ENCODE peak calls at places on chromosomes 12 and 14, in six cellular contexts. H is GDM1; L is COR-L47; J is activated CD4-positive, alpha-beta T cell treated with anti-CD3 and anti-CD28 coated beads, Interleukin-2, amount 50 U/mL, for 24 hours; U is SHP77; Y is stimulated activated CD4-positive, alpha-beta T cell treated with anti-CD3 and anti-CD28 coated beads, TNF-alpha, amount 100 ng/mL, for 48 hours. P is an unnamed sample.

GRCh38 chr12:105617141-105617540 is 286.6 kb downstream of the C12orf75 start:
- DNase-seq in U (no peak), L (no peak), J (no peak), H (no peak), Y (no peak), P (no peak)

GRCh38 chr12:104415308-104415980 is 41.3 kb upstream of the CHST11 start:
- DNase-seq in L (no peak), H (no peak), J (no peak), U (no peak), Y (no peak), P (no peak)

GRCh38 chr14:93105362-93105761 is 10.4 kb downstream of the ITPK1 start:
- DNase-seq in J (no peak), H (no peak), U (no peak), Y (no peak), L (no peak), P (no peak)

GRCh38 chr14:30790827-30791226 is 83.5 kb upstream of the COCH start:
- DNase-seq in U (no peak), J (no peak), L (no peak), Y (no peak), H (no peak), P (no peak)

GRCh38 chr14:42517786-42518530 is 911.3 kb downstream of the LRFN5 start:
- DNase-seq in H (no peak), L (no peak), U (no peak), Y (no peak), J (no peak), P (no peak)

GRCh38 chr12:64098709-64099354 is 123.3 kb downstream of the KICS2 start:
- DNase-seq in H (no peak), J (no peak), Y (no peak), L (no peak), U (peak; percentile 83), P (peak; percentile 28)

GRCh38 chr14:102675396-102675795 is 82.9 kb downstream of the RCOR1 start:
- DNase-seq in U (no peak), J (no peak), Y (no peak), H (no peak), L (no peak), P (no peak)

GRCh38 chr12:21962236-21962635 is 21.0 kb upstream of the ABCC9 start:
- DNase-seq in H (no peak), L (no peak), U (no peak), Y (no peak), J (no peak), P (no peak)

GRCh38 chr14:89690139-89690538 is 264.4 kb downstream of the EFCAB11 start:
- DNase-seq in J (no peak), H (no peak), U (no peak), Y (no peak), L (no peak), P (no peak)

GRCh38 chr12:89261982-89262381 is 90.3 kb downstream of the DUSP6 start:
- DNase-seq in L (no peak), H (no peak), Y (no peak), J (no peak), U (no peak), P (no peak)

GRCh38 chr12:42020226-42020625 is 124.4 kb downstream of the GXYLT1 start:
- DNase-seq in H (no peak), L (no peak), J (no peak), U (no peak), Y (no peak), P (no peak)

GRCh38 chr12:51622564-51622963 is 31.5 kb downstream of the SCN8A start:
- DNase-seq in J (no peak), U (no peak), Y (no peak), L (no peak), H (no peak), P (no peak)

GRCh38 chr12:67667276-67668073 is 18.9 kb downstream of the DYRK2 start:
- DNase-seq in L (no peak), U (no peak), J (no peak), Y (no peak), H (no peak), P (no peak)

GRCh38 chr12:52836042-52836466 is 1.9 kb upstream of the KRT79 start:
- DNase-seq in J (peak; percentile 11), U (no peak), L (no peak), H (peak; percentile 62), Y (peak; percentile 39), P (no peak)

GRCh38 chr12:52341066-52341580 is 19.9 kb upstream of the KRT83 start:
- DNase-seq in H (no peak), U (no peak), L (no peak), J (no peak), Y (no peak), P (no peak)

GRCh38 chr14:69045857-69046351 is 66.8 kb upstream of the ACTN1 start:
- DNase-seq in Y (no peak), J (no peak), L (no peak), H (no peak), U (no peak), P (no peak)

GRCh38 chr14:86654558-86655184 is 1124.7 kb downstream of the FLRT2 start:
- DNase-seq in Y (peak; percentile 8), J (no peak), U (peak; percentile 33), H (peak; percentile 33), L (peak; percentile 63), P (peak; percentile 45)

GRCh38 chr14:34081576-34082136 is 130.8 kb upstream of the EGLN3 start:
- DNase-seq in U (peak; percentile 56), Y (no peak), L (peak; percentile 7), J (no peak), H (no peak), P (peak; percentile 77)

GRCh38 chr14:51807355-51807754 is 53.1 kb upstream of the GNG2 start:
- DNase-seq in H (no peak), U (no peak), L (no peak), Y (no peak), J (no peak), P (no peak)

GRCh38 chr14:103908580-103908979 is 19.7 kb upstream of the TDRD9 start:
- DNase-seq in H (no peak), J (no peak), L (no peak), U (no peak), Y (no peak), P (no peak)

GRCh38 chr12:123903301-123904065 is 69.1 kb downstream of the CCDC92 start:
- DNase-seq in J (no peak), L (no peak), Y (no peak), U (no peak), H (no peak), P (no peak)

GRCh38 chr12:127401005-127401404 is 866.0 kb upstream of the TMEM132C start:
- DNase-seq in U (no peak), J (no peak), Y (no peak), L (no peak), H (no peak), P (no peak)

GRCh38 chr12:114166360-114166759 is 200.2 kb upstream of the RBM19 start:
- DNase-seq in J (no peak), U (peak; percentile 7), L (no peak), H (no peak), Y (no peak), P (peak; percentile 41)

GRCh38 chr12:34406996-34407300 is 384.7 kb downstream of the ALG10 start:
- DNase-seq in H (no peak), L (no peak), U (no peak), Y (no peak), J (no peak), P (no peak)

GRCh38 chr12:85803923-85804322 is 32.3 kb downstream of the RASSF9 start:
- DNase-seq in Y (no peak), J (no peak), L (no peak), H (no peak), U (no peak), P (no peak)

GRCh38 chr14:31536201-31536960 is 24.8 kb upstream of the NUBPL start:
- DNase-seq in J (no peak), U (no peak), Y (no peak), H (no peak), L (no peak), P (no peak)

GRCh38 chr12:16506394-16506793 is 99.6 kb downstream of the LMO3 start:
- DNase-seq in H (no peak), L (no peak), U (no peak), Y (no peak), J (no peak), P (no peak)

GRCh38 chr14:91155626-91156089 is 41.8 kb downstream of the DGLUCY start:
- DNase-seq in H (no peak), Y (no peak), J (no peak), L (no peak), U (no peak), P (no peak)